ENCODE peak calls at places on chromosome 18, in four cellular contexts. N is stomach, L is brain microvascular endothelial cell, I is fibroblast of the aortic adventitia. W is an unnamed sample.

GRCh38 chr18:39667905-39668304 is 2102.3 kb upstream of the CELF4 start:
- DNase-seq in N (no peak), L (peak), I (no peak), W (no peak)

GRCh38 chr18:79634593-79634992 is 45.0 kb upstream of the CTDP1 start:
- DNase-seq in N (no peak), L (no peak), I (no peak), W (no peak)

GRCh38 chr18:70536370-70537062 is 247.7 kb downstream of the SOCS6 start:
- DNase-seq in N (no peak), L (no peak), I (no peak), W (no peak)

GRCh38 chr18:4352746-4353522 is 102.2 kb downstream of the DLGAP1 start:
- DNase-seq in N (no peak), L (no peak), I (no peak), W (no peak)

GRCh38 chr18:10140928-10141327 is 227.1 kb downstream of the VAPA start:
- DNase-seq in N (peak), L (peak), I (no peak), W (no peak)

GRCh38 chr18:11324956-11325873 is 175.8 kb upstream of the PIEZO2 start:
- DNase-seq in N (no peak), L (peak), I (peak), W (no peak)

GRCh38 chr18:59271606-59272220 is 1.5 kb downstream of the RAX start:
- DNase-seq in N (no peak), L (no peak), I (no peak), W (no peak)

GRCh38 chr18:79533591-79533990 is 137.9 kb downstream of the NFATC1 start:
- DNase-seq in N (no peak), L (no peak), I (no peak), W (peak)

GRCh38 chr18:28149810-28150420 is 27.0 kb downstream of the CDH2 start:
- DNase-seq in N (no peak), L (no peak), I (no peak), W (no peak)

GRCh38 chr18:10481831-10482230 is 27.4 kb downstream of the APCDD1 start:
- DNase-seq in N (no peak), L (no peak), I (no peak), W (no peak)

GRCh38 chr18:10134204-10134603 is 220.4 kb downstream of the VAPA start:
- DNase-seq in N (no peak), L (no peak), I (no peak), W (no peak)

GRCh38 chr18:75036941-75037516 is 171.9 kb downstream of the PTGR3 start:
- DNase-seq in N (no peak), L (no peak), I (no peak), W (no peak)

GRCh38 chr18:53909668-53910067 is 314.8 kb downstream of the MBD2 start:
- DNase-seq in N (no peak), L (peak), I (peak), W (no peak)

GRCh38 chr18:46518438-46518837 is 138.6 kb downstream of the LOXHD1 start:
- DNase-seq in N (no peak), L (no peak), I (no peak), W (no peak)

GRCh38 chr18:72830109-72830508 is 37.7 kb downstream of the NETO1 start:
- DNase-seq in N (no peak), L (no peak), I (no peak), W (no peak)

GRCh38 chr18:33560686-33561370 is 17.2 kb upstream of the ASXL3 start:
- DNase-seq in N (no peak), L (peak), I (peak), W (no peak)

GRCh38 chr18:54147439-54147838 is 77.0 kb downstream of the MBD2 start:
- DNase-seq in N (no peak), L (no peak), I (no peak), W (no peak)

GRCh38 chr18:10508546-10508945 is 17.3 kb upstream of the NAPG start:
- DNase-seq in N (no peak), L (no peak), I (no peak), W (no peak)

GRCh38 chr18:70319185-70319584 is 30.3 kb downstream of the SOCS6 start:
- DNase-seq in N (no peak), L (no peak), I (no peak), W (no peak)

GRCh38 chr18:79384151-79384807 is 11.5 kb upstream of the NFATC1 start:
- DNase-seq in N (no peak), L (no peak), I (no peak), W (no peak)

GRCh38 chr18:63590368-63590767 is 3.2 kb downstream of the SERPINB13 start:
- DNase-seq in N (no peak), L (no peak), I (peak), W (no peak)

GRCh38 chr18:26454192-26454591 is 94.2 kb downstream of the KCTD1 start:
- DNase-seq in N (no peak), L (no peak), I (no peak), W (no peak)

GRCh38 chr18:77405096-77405495 is 155.4 kb downstream of the GALR1 start:
- DNase-seq in N (no peak), L (no peak), I (no peak), W (no peak)

GRCh38 chr18:35236964-35237363 is 3.9 kb upstream of the ZNF397 start:
- DNase-seq in N (no peak), L (no peak), I (no peak), W (no peak)

GRCh38 chr18:35231052-35231451 is 9.8 kb upstream of the ZNF397 start:
- DNase-seq in N (peak), L (peak), I (peak), W (no peak)
- H3K4me3 ChIP-seq in N (no peak), L (peak), I (peak), W (no peak)

GRCh38 chr18:6411367-6411766 is 3.3 kb downstream of the L3MBTL4 start:
- DNase-seq in N (no peak), L (no peak), I (no peak), W (no peak)

GRCh38 chr18:6414118-6414722 is 491 bp downstream of the L3MBTL4 start:
- DNase-seq in N (peak), L (no peak), I (no peak), W (no peak)

GRCh38 chr18:6413554-6414117 is 1.1 kb downstream of the L3MBTL4 start:
- DNase-seq in N (peak), L (no peak), I (no peak), W (no peak)

GRCh38 chr18:6412933-6413472 is 1.7 kb downstream of the L3MBTL4 start:
- DNase-seq in N (no peak), L (no peak), I (no peak), W (no peak)

DNA sequence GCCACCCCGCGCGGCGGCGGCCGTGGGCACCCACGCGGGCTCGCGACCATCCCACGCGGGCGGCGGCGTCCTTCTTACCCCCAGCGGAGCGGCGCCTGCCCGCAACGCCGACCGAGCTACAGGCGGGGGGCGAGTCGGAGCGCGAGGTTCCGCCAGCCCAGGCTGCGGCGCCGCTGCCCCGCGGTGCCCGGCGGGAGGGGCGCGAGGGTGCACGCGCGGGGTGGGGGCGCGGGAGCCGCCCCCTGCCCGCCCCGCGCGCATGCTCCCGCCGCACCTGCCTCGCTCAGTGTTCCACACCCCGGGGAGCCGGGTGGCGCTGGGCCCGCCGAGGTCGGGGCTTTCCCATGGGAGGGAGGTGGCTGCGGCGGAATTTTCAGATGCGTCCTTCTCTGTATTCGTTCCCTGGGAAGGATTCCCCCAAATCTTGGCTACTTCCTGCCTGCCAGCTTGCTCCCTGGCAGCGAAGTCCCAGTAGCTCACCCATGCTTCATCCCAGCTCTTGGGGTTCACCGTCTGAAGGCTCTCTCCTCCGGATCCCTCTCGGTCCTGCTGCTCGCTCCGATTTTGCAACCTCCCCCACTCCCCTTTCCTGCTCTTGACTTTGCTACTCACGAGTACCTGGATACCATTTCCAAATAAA is at the start of gene L3MBTL4:
- DNase-seq in N (peak), L (no peak), I (no peak), W (no peak)
- H3K4me3 ChIP-seq in N (peak), L (peak), I (peak), W (peak)

DNA sequence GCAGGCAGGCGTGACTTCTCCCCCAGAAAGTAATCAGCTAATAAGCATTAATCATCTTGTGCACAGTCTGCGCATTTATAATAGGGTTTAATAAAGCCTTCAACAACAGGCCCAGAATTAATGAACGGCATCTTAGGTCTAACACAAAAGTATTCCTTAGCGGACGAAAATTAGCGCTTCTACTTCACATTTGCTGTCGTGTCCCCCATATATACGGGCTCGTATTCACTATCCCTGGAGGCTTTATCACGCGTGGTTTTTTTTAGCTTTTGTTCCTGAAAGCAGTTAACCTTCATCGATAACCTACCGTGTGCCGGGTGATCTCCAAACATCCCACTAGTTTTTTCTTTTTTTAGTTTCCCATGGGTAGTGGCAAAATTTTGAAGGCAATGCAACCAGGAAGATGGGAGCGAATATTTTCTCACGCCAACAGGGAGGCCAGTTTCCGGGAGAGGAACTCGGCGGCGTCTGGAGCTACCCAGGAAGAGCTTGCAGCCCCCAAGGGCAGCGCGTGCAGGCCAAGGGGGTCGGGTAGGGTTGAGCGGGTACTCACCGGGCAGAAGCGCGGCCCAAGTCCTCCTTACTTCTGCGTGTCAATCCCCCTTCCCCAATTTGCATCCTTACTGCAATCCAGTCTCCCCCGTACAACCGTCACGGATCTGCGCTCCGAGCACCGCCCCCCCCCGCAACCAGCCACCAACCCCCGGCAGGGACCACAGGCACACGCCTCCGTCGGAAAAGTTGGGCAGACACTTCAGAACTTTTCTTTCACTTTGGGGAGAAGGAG is 1.5 kb downstream of the ATP8B1 start:
- DNase-seq in N (peak), L (no peak), I (no peak), W (no peak)
- H3K4me3 ChIP-seq in N (peak), L (peak), I (peak), W (peak)

GRCh38 chr18:62450546-62451395 is 72.1 kb upstream of the ZCCHC2 start:
- DNase-seq in N (peak), L (peak), I (peak), W (peak)
- H3K4me3 ChIP-seq in N (no peak), L (no peak), I (no peak), W (no peak)

DNA sequence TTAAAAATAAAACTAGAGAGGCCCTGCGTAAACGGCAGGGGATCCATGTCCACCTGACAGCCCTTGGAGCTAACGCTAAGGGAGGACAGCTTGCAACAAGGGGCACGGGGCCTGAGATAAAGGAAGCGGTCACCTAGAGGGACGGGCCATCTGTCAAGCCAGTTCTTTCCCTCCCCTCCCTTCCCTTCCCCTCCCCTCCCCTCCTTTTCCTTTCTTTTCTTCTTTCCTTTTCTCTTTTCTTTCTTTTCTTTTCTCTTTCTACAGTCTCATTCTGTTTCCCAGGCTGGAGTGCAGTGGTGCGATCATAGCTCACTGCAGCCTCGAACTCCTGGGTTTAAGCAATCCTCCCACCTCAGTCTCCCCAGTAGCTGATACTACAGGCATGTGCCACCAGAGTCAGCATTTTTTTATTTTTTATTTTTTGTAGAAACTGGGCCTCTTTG is 34.5 kb upstream of the CTAGE1 start:
- DNase-seq in N (no peak), L (no peak), I (no peak), W (no peak)
- H3K4me3 ChIP-seq in N (no peak), L (no peak), I (no peak), W (no peak)

GRCh38 chr18:38458673-38459072 is 893.1 kb upstream of the CELF4 start:
- DNase-seq in N (no peak), L (no peak), I (no peak), W (no peak)
- H3K4me3 ChIP-seq in N (no peak), L (no peak), I (no peak), W (no peak)

DNA sequence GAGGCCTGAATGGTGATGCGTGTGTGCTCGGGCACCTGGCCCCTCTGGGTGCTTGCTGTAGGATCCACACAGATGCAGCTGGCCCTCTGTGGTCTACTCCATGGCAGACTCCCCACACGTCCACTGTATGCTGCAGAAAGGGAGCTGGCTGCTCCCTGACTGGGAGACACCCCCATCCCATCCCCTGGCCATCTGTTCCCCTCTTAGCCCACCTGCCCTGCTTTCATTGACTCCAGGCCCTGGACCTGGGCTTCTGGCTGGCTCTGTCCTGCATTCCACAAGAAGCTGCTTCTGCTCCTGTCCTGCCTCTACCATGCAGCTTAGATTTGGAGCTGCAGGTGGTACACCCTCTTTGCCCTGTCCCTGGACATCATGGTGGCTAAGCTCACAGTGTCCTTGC is 80.1 kb downstream of the FHOD3 start:
- DNase-seq in N (no peak), L (no peak), I (no peak), W (no peak)
- H3K4me3 ChIP-seq in N (no peak), L (no peak), I (no peak), W (no peak)

GRCh38 chr18:56569391-56569790 is 69.0 kb downstream of the TXNL1 start:
- DNase-seq in N (no peak), L (no peak), I (no peak), W (no peak)

GRCh38 chr18:56575819-56576663 is 62.4 kb downstream of the TXNL1 start:
- DNase-seq in N (no peak), L (peak), I (peak), W (no peak)

GRCh38 chr18:56568986-56569385 is 69.4 kb downstream of the TXNL1 start:
- DNase-seq in N (no peak), L (no peak), I (no peak), W (no peak)

GRCh38 chr18:56574827-56575226 is 63.6 kb downstream of the TXNL1 start:
- DNase-seq in N (peak), L (no peak), I (peak), W (no peak)

DNA sequence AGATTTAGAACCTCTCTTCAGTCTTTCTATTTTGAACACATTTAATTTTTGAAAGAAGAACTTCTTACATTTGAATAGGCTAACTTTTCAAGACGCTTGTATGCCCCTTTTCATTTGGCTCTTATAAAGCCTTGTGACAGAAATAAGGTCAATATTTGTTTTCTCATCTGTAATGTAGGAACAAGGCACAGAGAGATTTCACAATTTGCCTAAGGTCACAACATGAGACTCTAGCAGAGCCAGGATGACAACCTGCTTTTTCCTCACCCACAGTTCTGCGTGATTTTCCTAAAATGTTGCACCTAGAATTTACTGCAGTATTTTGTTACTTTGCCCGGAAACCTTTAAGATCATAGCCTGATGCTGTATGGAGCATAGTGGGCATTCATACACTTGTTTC is 67.4 kb downstream of the TXNL1 start:
- DNase-seq in N (no peak), L (no peak), I (no peak), W (no peak)
- H3K4me3 ChIP-seq in N (no peak), L (no peak), I (no peak), W (no peak)

GRCh38 chr18:21830533-21830932 is 89.9 kb downstream of the MIB1 start:
- DNase-seq in N (no peak), L (no peak), I (no peak), W (no peak)

GRCh38 chr18:21833619-21834300 is 93.2 kb downstream of the MIB1 start:
- DNase-seq in N (no peak), L (no peak), I (no peak), W (no peak)

GRCh38 chr18:21834301-21834660 is 93.7 kb downstream of the MIB1 start:
- DNase-seq in N (no peak), L (no peak), I (no peak), W (no peak)

GRCh38 chr18:21826641-21827302 is 86.2 kb downstream of the MIB1 start:
- DNase-seq in N (no peak), L (no peak), I (no peak), W (no peak)

GRCh38 chr18:21831413-21831831 is 90.8 kb downstream of the MIB1 start:
- DNase-seq in N (no peak), L (peak), I (peak), W (no peak)
- H3K4me3 ChIP-seq in N (peak), L (no peak), I (no peak), W (no peak)

DNA sequence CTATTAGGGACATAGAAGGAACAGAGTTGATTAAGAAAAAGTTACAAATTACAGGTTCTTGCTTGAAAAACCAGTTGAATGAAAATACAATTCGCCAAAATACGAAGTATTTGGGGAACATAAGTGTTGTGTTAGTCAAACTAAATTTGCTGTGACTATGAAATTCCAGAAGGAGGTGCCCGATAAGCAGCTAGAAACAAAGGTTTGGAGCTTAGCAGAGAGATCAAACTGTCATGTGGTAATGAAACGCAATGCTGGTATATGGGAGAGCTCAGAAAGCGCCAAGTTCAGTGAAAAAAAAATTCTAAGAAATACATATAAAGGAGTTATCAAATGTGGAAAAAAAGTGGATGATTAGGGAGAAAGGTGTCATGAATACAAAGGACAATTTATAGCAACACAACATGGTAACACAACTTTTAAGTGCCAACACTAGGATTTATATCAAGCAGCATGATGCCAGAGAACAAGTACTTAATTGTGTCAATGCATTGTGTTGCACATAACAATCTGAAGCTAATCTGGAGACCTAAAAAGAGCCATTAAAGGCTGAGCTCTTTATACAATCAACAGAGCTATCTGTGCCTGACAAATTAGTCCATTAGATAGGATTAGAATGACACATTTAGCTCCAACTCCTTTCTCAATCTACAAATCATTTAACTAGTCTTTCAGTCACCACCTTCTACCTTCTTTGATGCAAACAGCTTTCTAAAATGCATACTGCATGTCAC is 31.2 kb downstream of the SMAD2 start:
- DNase-seq in N (no peak), L (no peak), I (no peak), W (no peak)
- H3K4me3 ChIP-seq in N (no peak), L (no peak), I (no peak), W (no peak)

W was measured in RWPE2.